ENCODE peak calls at places on chromosomes 4 and X, in four cellular contexts. One of them, this sample, is unnamed.

GRCh38 chr4:121016630-121017029 is 55.7 kb downstream of the NDNF start:
- DNase-seq in tibial artery: no peak
- DNase-seq in OCI-LY7: no peak
- DNase-seq in WERI-Rb-1: no peak
- DNase-seq in this sample: no peak

GRCh38 chr4:81875962-81876650 is 404.4 kb upstream of the RASGEF1B start:
- DNase-seq in tibial artery: no peak
- DNase-seq in OCI-LY7: no peak
- DNase-seq in WERI-Rb-1: no peak
- DNase-seq in this sample: no peak

GRCh38 chr4:66688674-66689073 is 856.6 kb downstream of the CENPC start:
- DNase-seq in tibial artery: no peak
- DNase-seq in OCI-LY7: peak
- DNase-seq in WERI-Rb-1: no peak
- DNase-seq in this sample: no peak

GRCh38 chrX:136380010-136380769 is 79.4 kb downstream of the ADGRG4 start:
- DNase-seq in tibial artery: no peak
- DNase-seq in OCI-LY7: no peak
- DNase-seq in WERI-Rb-1: no peak
- DNase-seq in this sample: no peak

GRCh38 chr4:76339364-76339763 is 32.8 kb downstream of the STBD1 start:
- DNase-seq in tibial artery: no peak
- DNase-seq in OCI-LY7: no peak
- DNase-seq in WERI-Rb-1: no peak
- DNase-seq in this sample: peak

GRCh38 chrX:97700547-97700946 is 816.8 kb downstream of the RPA4 start:
- DNase-seq in tibial artery: no peak
- DNase-seq in OCI-LY7: no peak
- DNase-seq in WERI-Rb-1: no peak
- DNase-seq in this sample: no peak

GRCh38 chr4:176357359-176358082 is 37.8 kb downstream of the SPCS3 start:
- DNase-seq in tibial artery: no peak
- DNase-seq in OCI-LY7: no peak
- DNase-seq in WERI-Rb-1: no peak
- DNase-seq in this sample: peak

GRCh38 chrX:76184276-76184675 is 11.4 kb downstream of the PBDC1 start:
- DNase-seq in tibial artery: no peak
- DNase-seq in OCI-LY7: no peak
- DNase-seq in WERI-Rb-1: no peak
- DNase-seq in this sample: peak

GRCh38 chr4:113052379-113052951 is 3.0 kb downstream of the ANK2 start:
- DNase-seq in tibial artery: no peak
- DNase-seq in OCI-LY7: no peak
- DNase-seq in WERI-Rb-1: no peak
- DNase-seq in this sample: peak

GRCh38 chr4:175891863-175892262 is 79.8 kb upstream of the GPM6A start:
- DNase-seq in tibial artery: no peak
- DNase-seq in OCI-LY7: peak
- DNase-seq in WERI-Rb-1: no peak
- DNase-seq in this sample: peak

GRCh38 chr4:7195138-7195510 is 2.8 kb downstream of the SORCS2 start:
- DNase-seq in tibial artery: no peak
- DNase-seq in OCI-LY7: no peak
- DNase-seq in WERI-Rb-1: no peak
- DNase-seq in this sample: no peak

GRCh38 chr4:41406051-41406516 is 131.9 kb upstream of the LIMCH1 start:
- DNase-seq in tibial artery: no peak
- DNase-seq in OCI-LY7: no peak
- DNase-seq in WERI-Rb-1: no peak
- DNase-seq in this sample: no peak

GRCh38 chrX:68433155-68433980 is at the start of gene OPHN1:
- DNase-seq in tibial artery: peak
- DNase-seq in OCI-LY7: no peak
- DNase-seq in WERI-Rb-1: peak
- DNase-seq in this sample: peak

GRCh38 chr4:185718578-185719492 is 93.2 kb downstream of the SORBS2 start:
- DNase-seq in tibial artery: no peak
- DNase-seq in OCI-LY7: no peak
- DNase-seq in WERI-Rb-1: no peak
- DNase-seq in this sample: no peak

GRCh38 chrX:113868169-113868568 is 715.7 kb upstream of the HTR2C start:
- DNase-seq in tibial artery: no peak
- DNase-seq in OCI-LY7: no peak
- DNase-seq in WERI-Rb-1: no peak
- DNase-seq in this sample: no peak

GRCh38 chr4:76803522-76803921 is 94.4 kb downstream of the SOWAHB start:
- DNase-seq in tibial artery: no peak
- DNase-seq in OCI-LY7: no peak
- DNase-seq in WERI-Rb-1: no peak
- DNase-seq in this sample: peak

GRCh38 chrX:16892504-16893362 is 22.6 kb upstream of the RBBP7 start:
- DNase-seq in tibial artery: peak
- DNase-seq in OCI-LY7: peak
- DNase-seq in WERI-Rb-1: peak
- DNase-seq in this sample: peak

GRCh38 chrX:8049827-8050226 is 121.2 kb downstream of the VCX2 start:
- DNase-seq in tibial artery: no peak
- DNase-seq in OCI-LY7: no peak
- DNase-seq in WERI-Rb-1: no peak
- DNase-seq in this sample: no peak

GRCh38 chrX:40410859-40411258 is 169.9 kb upstream of the ATP6AP2 start:
- DNase-seq in tibial artery: no peak
- DNase-seq in OCI-LY7: no peak
- DNase-seq in WERI-Rb-1: no peak
- DNase-seq in this sample: no peak

GRCh38 chr4:184598753-184599491 is 50.3 kb downstream of the CASP3 start:
- DNase-seq in tibial artery: no peak
- DNase-seq in OCI-LY7: no peak
- DNase-seq in WERI-Rb-1: no peak
- DNase-seq in this sample: no peak

GRCh38 chrX:39974228-39974627 is 123.5 kb downstream of the BCOR start:
- DNase-seq in tibial artery: no peak
- DNase-seq in OCI-LY7: no peak
- DNase-seq in WERI-Rb-1: peak
- DNase-seq in this sample: no peak

GRCh38 chr4:83651846-83652245 is 115.9 kb downstream of the GPAT3 start:
- DNase-seq in tibial artery: no peak
- DNase-seq in OCI-LY7: no peak
- DNase-seq in WERI-Rb-1: no peak
- DNase-seq in this sample: peak

GRCh38 chr4:165698272-165698671 is 174.8 kb upstream of the TLL1 start:
- DNase-seq in tibial artery: no peak
- DNase-seq in OCI-LY7: no peak
- DNase-seq in WERI-Rb-1: no peak
- DNase-seq in this sample: no peak
- H3K4me3 ChIP-seq in tibial artery: no peak
- H3K4me3 ChIP-seq in OCI-LY7: no peak
- H3K4me3 ChIP-seq in WERI-Rb-1: no peak
- H3K4me3 ChIP-seq in this sample: no peak

GRCh38 chr4:24917076-24917856 is 4.4 kb upstream of the CCDC149 start:
- DNase-seq in tibial artery: no peak
- DNase-seq in OCI-LY7: no peak
- DNase-seq in WERI-Rb-1: no peak
- DNase-seq in this sample: no peak

GRCh38 chr4:24912252-24913098 is at the start of gene CCDC149:
- DNase-seq in tibial artery: peak
- DNase-seq in OCI-LY7: no peak
- DNase-seq in WERI-Rb-1: peak
- DNase-seq in this sample: peak

GRCh38 chr4:24914460-24914859 is 1.6 kb upstream of the CCDC149 start:
- DNase-seq in tibial artery: no peak
- DNase-seq in OCI-LY7: no peak
- DNase-seq in WERI-Rb-1: no peak
- DNase-seq in this sample: no peak

GRCh38 chr4:24913099-24913445 is 230 bp upstream of the CCDC149 start:
- DNase-seq in tibial artery: no peak
- DNase-seq in OCI-LY7: no peak
- DNase-seq in WERI-Rb-1: no peak
- DNase-seq in this sample: no peak

DNA sequence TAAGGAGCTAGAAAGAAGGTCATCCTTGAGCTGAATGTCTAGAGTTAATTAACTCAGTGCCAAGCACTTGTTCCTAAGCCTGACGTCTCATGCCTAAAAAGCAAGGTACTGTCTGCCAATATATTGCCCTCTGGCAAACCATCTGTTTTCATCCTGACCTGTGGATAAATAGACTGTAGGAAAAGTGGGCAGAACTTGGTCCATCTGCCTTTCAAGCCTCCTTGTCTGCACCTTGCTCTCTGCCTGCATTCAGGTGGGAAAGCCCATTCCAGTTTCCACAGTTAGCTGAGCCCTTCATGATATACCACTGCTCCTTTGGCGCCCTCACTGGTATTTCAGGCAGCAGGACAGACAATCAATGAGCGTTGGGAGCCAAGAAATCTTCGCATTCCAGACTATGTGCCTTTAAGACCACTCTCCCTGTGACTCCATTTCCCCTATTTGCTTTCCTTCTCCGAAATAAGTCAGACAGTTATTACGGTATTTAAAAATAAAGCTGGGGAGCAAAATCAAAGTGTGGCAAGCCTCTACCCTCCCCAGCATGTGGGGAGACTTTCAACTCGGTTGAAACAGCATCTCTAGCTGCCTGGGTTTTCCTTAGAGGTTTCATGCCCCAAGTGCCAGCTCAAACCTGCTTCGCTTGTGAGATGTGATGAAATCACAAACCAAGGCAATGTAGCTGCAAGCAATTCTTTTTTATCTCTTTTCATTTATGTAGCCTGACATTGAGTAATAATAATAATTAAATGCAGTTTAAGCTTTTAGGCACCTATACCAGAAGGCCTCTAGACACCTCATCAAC is 2.5 kb upstream of the CCDC149 start:
- DNase-seq in tibial artery: no peak
- DNase-seq in OCI-LY7: no peak
- DNase-seq in WERI-Rb-1: peak
- DNase-seq in this sample: no peak
- TF ChIP-seq CTCF in tibial artery: no peak
- TF ChIP-seq CTCF in OCI-LY7: no peak
- TF ChIP-seq CTCF in WERI-Rb-1: peak
- TF ChIP-seq CTCF in this sample: no peak

DNA sequence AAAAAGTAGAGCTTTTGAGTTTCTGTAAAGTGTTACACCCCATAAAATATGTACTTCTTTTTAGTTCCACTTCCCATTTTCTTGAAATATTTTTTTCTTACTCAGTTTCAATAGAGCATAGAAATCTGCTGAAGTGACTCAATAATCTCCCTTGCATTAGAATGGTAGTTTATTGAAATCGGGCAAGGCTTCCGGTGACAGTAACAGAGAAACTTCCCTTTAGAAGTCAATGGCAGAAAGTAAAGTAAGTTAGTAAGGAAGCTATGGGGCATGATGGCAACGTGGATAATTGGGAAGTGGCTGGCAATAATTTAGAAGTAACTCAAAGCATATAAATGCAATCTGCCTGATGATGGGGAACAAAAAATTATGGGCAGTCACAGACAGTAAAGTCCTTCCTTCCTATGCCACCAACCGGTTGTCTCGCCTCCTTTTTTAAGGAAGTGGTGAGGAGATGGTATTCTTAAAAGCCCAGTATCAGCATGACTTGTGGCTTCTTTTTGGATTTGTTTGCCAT is 7.6 kb downstream of the CYBB start:
- DNase-seq in tibial artery: no peak
- DNase-seq in OCI-LY7: peak
- DNase-seq in WERI-Rb-1: no peak
- DNase-seq in this sample: no peak
- H3K4me3 ChIP-seq in tibial artery: no peak
- H3K4me3 ChIP-seq in OCI-LY7: peak
- H3K4me3 ChIP-seq in WERI-Rb-1: no peak
- H3K4me3 ChIP-seq in this sample: no peak

GRCh38 chr4:88709989-88710388 is 12.4 kb upstream of the NAP1L5 start:
- DNase-seq in tibial artery: no peak
- DNase-seq in OCI-LY7: no peak
- DNase-seq in WERI-Rb-1: no peak
- DNase-seq in this sample: no peak

GRCh38 chr4:88705805-88706518 is 8.3 kb upstream of the NAP1L5 start:
- DNase-seq in tibial artery: no peak
- DNase-seq in OCI-LY7: no peak
- DNase-seq in WERI-Rb-1: no peak
- DNase-seq in this sample: peak

GRCh38 chr4:88702780-88703179 is 5.2 kb upstream of the NAP1L5 start:
- DNase-seq in tibial artery: no peak
- DNase-seq in OCI-LY7: no peak
- DNase-seq in WERI-Rb-1: no peak
- DNase-seq in this sample: no peak

GRCh38 chr4:88705223-88705622 is 7.6 kb upstream of the NAP1L5 start:
- DNase-seq in tibial artery: no peak
- DNase-seq in OCI-LY7: no peak
- DNase-seq in WERI-Rb-1: no peak
- DNase-seq in this sample: no peak

GRCh38 chr4:88706574-88706973 is 8.9 kb upstream of the NAP1L5 start:
- DNase-seq in tibial artery: no peak
- DNase-seq in OCI-LY7: no peak
- DNase-seq in WERI-Rb-1: peak
- DNase-seq in this sample: peak
- TF ChIP-seq CTCF in tibial artery: peak
- TF ChIP-seq CTCF in OCI-LY7: peak
- TF ChIP-seq CTCF in WERI-Rb-1: peak
- TF ChIP-seq CTCF in this sample: peak

DNA sequence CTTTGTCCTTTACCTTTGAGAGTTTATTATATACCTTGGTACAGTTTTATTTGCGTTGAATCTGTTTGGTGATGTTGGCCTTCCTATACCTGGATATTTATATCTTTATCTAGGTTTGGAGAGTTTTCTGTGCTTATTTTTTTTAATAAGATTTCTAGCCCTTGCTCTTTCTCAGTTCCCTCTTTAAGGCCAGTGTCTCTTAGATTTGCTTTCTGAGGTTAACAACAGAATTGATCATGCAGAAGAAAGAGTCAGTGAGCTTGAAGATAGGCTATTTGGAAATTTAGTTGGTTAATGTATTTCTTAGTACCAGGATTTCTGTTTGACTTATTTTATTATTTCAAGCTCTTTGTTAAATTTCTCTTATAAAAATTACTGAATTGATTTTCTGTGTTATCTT is 12.7 kb upstream of the TAF7L start:
- DNase-seq in tibial artery: no peak
- DNase-seq in OCI-LY7: no peak
- DNase-seq in WERI-Rb-1: no peak
- DNase-seq in this sample: no peak
- H3K4me3 ChIP-seq in tibial artery: no peak
- H3K4me3 ChIP-seq in OCI-LY7: no peak
- H3K4me3 ChIP-seq in WERI-Rb-1: no peak
- H3K4me3 ChIP-seq in this sample: no peak

DNA sequence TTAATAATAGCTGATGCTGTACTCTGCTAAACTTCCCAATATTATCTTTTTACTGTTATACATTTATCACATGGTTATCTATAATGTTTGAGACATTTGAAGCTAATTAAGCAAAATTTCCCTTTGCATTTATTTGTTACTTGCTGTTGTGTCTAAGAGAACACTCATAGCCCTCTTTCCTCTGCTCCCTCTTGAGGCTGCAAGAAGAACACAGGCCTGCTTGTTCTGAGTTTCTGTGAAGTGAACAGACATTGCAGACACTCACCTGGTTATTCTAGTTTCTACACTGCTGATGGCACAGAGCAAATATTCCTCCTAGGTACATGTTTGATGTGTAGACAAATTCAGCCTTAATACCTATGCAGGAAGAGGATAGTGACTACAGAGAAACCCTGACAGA is 367.8 kb downstream of the GASK1B start:
- DNase-seq in tibial artery: no peak
- DNase-seq in OCI-LY7: no peak
- DNase-seq in WERI-Rb-1: no peak
- DNase-seq in this sample: peak
- TF ChIP-seq CTCF in tibial artery: no peak
- TF ChIP-seq CTCF in OCI-LY7: no peak
- TF ChIP-seq CTCF in WERI-Rb-1: peak
- TF ChIP-seq CTCF in this sample: peak

This sample was measured in foreskin fibroblast.